ENCODE peak calls at places on chromosomes 1 and 21, in four cellular contexts. I is stimulated activated CD8-positive, alpha-beta memory T cell treated with anti-CD3 and anti-CD28 coated beads, Interleukin-15, amount 100 ng/mL, for 4 hours; S is DMS 273 treated with DMSO at 0.1 percent for 48 hours; L is stimulated activated naive B cell treated with anti-CD40 and anti-IgM and Interleukin-4, amounts not matched to agents 10 μg/mL and 1 μg/mL and 100 μg/mL, for 72 hours. N is an unnamed sample.
A peak's percentile ranks its signal among the peaks of the same experiment; 100 is the strongest.

GRCh38 chr1:14135070-14135469 is 435.1 kb downstream of the PRDM2 start:
- DNase-seq in S (no peak), I (no peak), L (no peak), N (no peak)

GRCh38 chr1:184507604-184508289 is 120.9 kb downstream of the C1orf21 start:
- DNase-seq in I (no peak), L (no peak), S (no peak), N (no peak)

GRCh38 chr1:231272880-231273279 is 31.9 kb downstream of the GNPAT start:
- DNase-seq in L (no peak), I (no peak), S (no peak), N (no peak)

GRCh38 chr21:29304577-29304976 is 5.9 kb downstream of the BACH1 start:
- DNase-seq in L (no peak), I (no peak), S (no peak), N (no peak)

GRCh38 chr21:46554431-46555224 is 50.3 kb downstream of the S100B start:
- DNase-seq in S (no peak), L (no peak), I (no peak), N (no peak)

GRCh38 chr21:39518845-39519205 is 67.1 kb downstream of the SH3BGR start:
- DNase-seq in I (no peak), S (no peak), L (no peak), N (no peak)

GRCh38 chr1:202230939-202231645 is 37.5 kb downstream of the LGR6 start:
- DNase-seq in L (no peak), I (no peak), S (no peak), N (no peak)

GRCh38 chr1:154808261-154808908 is 61.7 kb downstream of the KCNN3 start:
- DNase-seq in I (no peak), L (no peak), S (no peak), N (no peak)

GRCh38 chr1:175252561-175252960 is 60.0 kb upstream of the KIAA0040 start:
- DNase-seq in I (no peak), L (no peak), S (no peak), N (peak; percentile 34)

GRCh38 chr1:83043192-83043591 is 955.7 kb downstream of the TTLL7 start:
- DNase-seq in L (no peak), I (no peak), S (no peak), N (no peak)

GRCh38 chr1:54542120-54542961 is 5.7 kb upstream of the ACOT11 start:
- DNase-seq in I (peak; percentile 17), S (peak; percentile 58), L (peak; percentile 18), N (peak; percentile 9)

GRCh38 chr1:87149166-87150065 is 179.3 kb upstream of the LMO4 start:
- DNase-seq in I (no peak), L (no peak), S (no peak), N (no peak)

GRCh38 chr1:38129473-38129872 is 82.9 kb upstream of the POU3F1 start:
- DNase-seq in I (no peak), L (no peak), S (no peak), N (no peak)

GRCh38 chr21:29114765-29115164 is 15.7 kb upstream of the MAP3K7CL start:
- DNase-seq in I (no peak), L (no peak), S (peak; percentile 9), N (no peak)

GRCh38 chr1:42971848-42972291 is 13.2 kb upstream of the SLC2A1 start:
- DNase-seq in L (no peak), S (peak; percentile 50), I (no peak), N (no peak)

GRCh38 chr21:35646606-35647005 is 413.7 kb downstream of the SETD4 start:
- DNase-seq in I (no peak), S (no peak), L (no peak), N (no peak)

GRCh38 chr1:227192163-227192562 is 126.1 kb downstream of the CDC42BPA start:
- DNase-seq in I (no peak), L (no peak), S (no peak), N (peak; percentile 28)

GRCh38 chr1:2499260-2499659 is 23.2 kb downstream of the PLCH2 start:
- DNase-seq in S (no peak), L (no peak), I (no peak), N (no peak)

GRCh38 chr1:52268372-52268771 is 97.6 kb downstream of the CC2D1B start:
- DNase-seq in L (no peak), I (no peak), S (no peak), N (no peak)

GRCh38 chr1:162905759-162906158 is 44.8 kb upstream of the CCDC190 start:
- DNase-seq in S (no peak), L (no peak), I (no peak), N (no peak)

GRCh38 chr1:94579876-94580294 is 38.3 kb upstream of the F3 start:
- DNase-seq in I (no peak), S (peak; percentile 25), L (no peak), N (no peak)

GRCh38 chr1:46603481-46603857 is 599 bp downstream of the MKNK1 start:
- DNase-seq in L (no peak), I (no peak), S (no peak), N (no peak)

GRCh38 chr1:153944005-153944821 is 2.3 kb downstream of the DENND4B start:
- DNase-seq in L (no peak), S (no peak), I (no peak), N (no peak)